ENCODE peak calls at places on chromosomes 4 and X, in seven cellular contexts. One of them, this sample, is unnamed.
A peak's percentile ranks its signal among the peaks of the same experiment; 100 is the strongest.

GRCh38 chr4:17096692-17097091 is 198.2 kb upstream of the LDB2 start:
- DNase-seq in vagina: no peak
- DNase-seq in stomach: no peak
- DNase-seq in breast epithelium: no peak
- DNase-seq in spleen: no peak
- DNase-seq in GM12891: no peak
- DNase-seq in endothelial cell of umbilical vein: no peak
- DNase-seq in this sample: no peak

GRCh38 chrX:149511081-149511480 is 6.0 kb upstream of the IDS start:
- DNase-seq in breast epithelium: no peak
- DNase-seq in vagina: no peak
- DNase-seq in stomach: no peak
- DNase-seq in GM12891: no peak
- DNase-seq in spleen: no peak
- DNase-seq in endothelial cell of umbilical vein: no peak
- DNase-seq in this sample: no peak

GRCh38 chr4:142614621-142615323 is 231.3 kb downstream of the INPP4B start:
- DNase-seq in GM12891: no peak
- DNase-seq in stomach: no peak
- DNase-seq in vagina: no peak
- DNase-seq in spleen: no peak
- DNase-seq in breast epithelium: no peak
- DNase-seq in endothelial cell of umbilical vein: no peak
- DNase-seq in this sample: no peak

GRCh38 chr4:19659131-19659530 is 592.6 kb upstream of the SLIT2 start:
- DNase-seq in spleen: no peak
- DNase-seq in stomach: no peak
- DNase-seq in GM12891: no peak
- DNase-seq in vagina: no peak
- DNase-seq in endothelial cell of umbilical vein: no peak
- DNase-seq in breast epithelium: no peak
- DNase-seq in this sample: no peak

GRCh38 chrX:23902419-23902818 is 5.3 kb downstream of the APOO start:
- DNase-seq in endothelial cell of umbilical vein: peak; percentile 83
- DNase-seq in stomach: no peak
- DNase-seq in breast epithelium: no peak
- DNase-seq in spleen: no peak
- DNase-seq in vagina: no peak
- DNase-seq in GM12891: no peak
- DNase-seq in this sample: no peak

GRCh38 chr4:118289794-118290193 is 63.0 kb downstream of the PRSS12 start:
- DNase-seq in vagina: no peak
- DNase-seq in breast epithelium: no peak
- DNase-seq in endothelial cell of umbilical vein: no peak
- DNase-seq in spleen: no peak
- DNase-seq in stomach: no peak
- DNase-seq in GM12891: no peak
- DNase-seq in this sample: no peak

GRCh38 chr4:151950993-151951726 is 190.4 kb upstream of the GATB start:
- DNase-seq in GM12891: no peak
- DNase-seq in endothelial cell of umbilical vein: no peak
- DNase-seq in breast epithelium: no peak
- DNase-seq in spleen: no peak
- DNase-seq in stomach: no peak
- DNase-seq in vagina: no peak
- DNase-seq in this sample: no peak

GRCh38 chr4:174117445-174117844 is 166.0 kb downstream of the FBXO8 start:
- DNase-seq in spleen: no peak
- DNase-seq in GM12891: no peak
- DNase-seq in endothelial cell of umbilical vein: no peak
- DNase-seq in breast epithelium: no peak
- DNase-seq in vagina: no peak
- DNase-seq in stomach: no peak
- DNase-seq in this sample: no peak

GRCh38 chr4:6854098-6854744 is 55.4 kb upstream of the TBC1D14 start:
- DNase-seq in stomach: no peak
- DNase-seq in endothelial cell of umbilical vein: no peak
- DNase-seq in breast epithelium: no peak
- DNase-seq in GM12891: no peak
- DNase-seq in vagina: no peak
- DNase-seq in spleen: no peak
- DNase-seq in this sample: no peak

GRCh38 chrX:43405191-43405590 is 250.9 kb upstream of the MAOA start:
- DNase-seq in vagina: no peak
- DNase-seq in stomach: no peak
- DNase-seq in GM12891: no peak
- DNase-seq in breast epithelium: no peak
- DNase-seq in spleen: no peak
- DNase-seq in endothelial cell of umbilical vein: no peak
- DNase-seq in this sample: no peak

GRCh38 chr4:154740462-154740861 is 3.3 kb upstream of the LRAT start:
- DNase-seq in endothelial cell of umbilical vein: no peak
- DNase-seq in vagina: no peak
- DNase-seq in GM12891: no peak
- DNase-seq in breast epithelium: no peak
- DNase-seq in stomach: no peak
- DNase-seq in spleen: no peak
- DNase-seq in this sample: no peak

GRCh38 chrX:47941423-47941822 is 62.4 kb downstream of the ZNF182 start:
- DNase-seq in vagina: no peak
- DNase-seq in GM12891: no peak
- DNase-seq in spleen: no peak
- DNase-seq in breast epithelium: no peak
- DNase-seq in stomach: no peak
- DNase-seq in endothelial cell of umbilical vein: no peak
- DNase-seq in this sample: no peak

GRCh38 chrX:154738013-154738738 is 12.7 kb downstream of the GAB3 start:
- DNase-seq in breast epithelium: no peak
- DNase-seq in stomach: no peak
- DNase-seq in vagina: no peak
- DNase-seq in spleen: no peak
- DNase-seq in endothelial cell of umbilical vein: peak; percentile 87
- DNase-seq in GM12891: no peak
- DNase-seq in this sample: no peak

GRCh38 chr4:141713771-141714445 is 77.5 kb downstream of the IL15 start:
- DNase-seq in vagina: no peak
- DNase-seq in endothelial cell of umbilical vein: peak; percentile 34
- DNase-seq in spleen: no peak
- DNase-seq in breast epithelium: no peak
- DNase-seq in GM12891: no peak
- DNase-seq in stomach: no peak
- DNase-seq in this sample: no peak

GRCh38 chr4:144514736-144515135 is 131.2 kb upstream of the HHIP start:
- DNase-seq in vagina: no peak
- DNase-seq in GM12891: no peak
- DNase-seq in breast epithelium: no peak
- DNase-seq in endothelial cell of umbilical vein: no peak
- DNase-seq in spleen: no peak
- DNase-seq in stomach: no peak
- DNase-seq in this sample: no peak

GRCh38 chr4:109675181-109675580 is 28.1 kb downstream of the CASP6 start:
- DNase-seq in vagina: no peak
- DNase-seq in breast epithelium: no peak
- DNase-seq in spleen: no peak
- DNase-seq in endothelial cell of umbilical vein: no peak
- DNase-seq in GM12891: no peak
- DNase-seq in stomach: no peak
- DNase-seq in this sample: no peak

GRCh38 chr4:76607266-76607799 is 172.3 kb downstream of the SHROOM3 start:
- DNase-seq in spleen: no peak
- DNase-seq in endothelial cell of umbilical vein: no peak
- DNase-seq in GM12891: peak; percentile 18
- DNase-seq in stomach: no peak
- DNase-seq in breast epithelium: no peak
- DNase-seq in vagina: no peak
- DNase-seq in this sample: peak; percentile 19

GRCh38 chrX:44422631-44423030 is 79.2 kb upstream of the EFHC2 start:
- DNase-seq in endothelial cell of umbilical vein: no peak
- DNase-seq in vagina: no peak
- DNase-seq in stomach: no peak
- DNase-seq in breast epithelium: no peak
- DNase-seq in spleen: no peak
- DNase-seq in GM12891: no peak
- DNase-seq in this sample: no peak

GRCh38 chrX:31524182-31524581 is 452.3 kb upstream of the FTHL17 start:
- DNase-seq in GM12891: no peak
- DNase-seq in spleen: no peak
- DNase-seq in stomach: no peak
- DNase-seq in vagina: no peak
- DNase-seq in endothelial cell of umbilical vein: no peak
- DNase-seq in breast epithelium: no peak
- DNase-seq in this sample: no peak

GRCh38 chrX:24858004-24858746 is 157.6 kb downstream of the ARX start:
- DNase-seq in stomach: no peak
- DNase-seq in vagina: no peak
- DNase-seq in spleen: no peak
- DNase-seq in breast epithelium: no peak
- DNase-seq in endothelial cell of umbilical vein: no peak
- DNase-seq in GM12891: no peak
- DNase-seq in this sample: no peak

GRCh38 chr4:86921608-86922252 is 13.1 kb upstream of the AFF1 start:
- DNase-seq in GM12891: no peak
- DNase-seq in endothelial cell of umbilical vein: no peak
- DNase-seq in spleen: no peak
- DNase-seq in stomach: no peak
- DNase-seq in breast epithelium: no peak
- DNase-seq in vagina: no peak
- DNase-seq in this sample: no peak

DNA sequence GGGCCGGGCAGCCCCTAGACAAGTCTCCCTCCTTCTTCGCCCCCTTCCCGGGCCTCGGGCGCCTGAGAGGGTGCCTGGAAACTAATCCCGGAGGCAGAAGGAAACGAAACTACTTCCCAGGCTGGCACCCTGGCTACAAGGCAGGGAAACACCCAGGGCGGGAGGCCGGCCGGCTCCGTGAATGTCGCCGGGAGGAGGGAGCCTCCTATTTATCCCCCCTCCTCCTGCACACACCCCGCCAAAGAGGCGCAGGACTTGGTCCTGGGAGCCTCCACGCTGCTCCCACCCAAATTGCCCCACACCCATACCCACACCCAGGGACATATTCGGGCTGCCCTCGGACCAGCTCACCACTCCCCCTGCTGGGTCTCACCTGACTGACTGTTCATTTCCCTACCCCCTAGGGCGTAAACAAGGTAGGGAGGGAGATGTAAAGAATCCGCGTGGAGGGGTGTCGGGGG is at the start of gene BTC:
- DNase-seq in breast epithelium: peak; percentile 61
- DNase-seq in vagina: no peak
- DNase-seq in GM12891: no peak
- DNase-seq in spleen: no peak
- DNase-seq in endothelial cell of umbilical vein: no peak
- DNase-seq in stomach: peak; percentile 77
- DNase-seq in this sample: no peak
- TF ChIP-seq POLR2A in breast epithelium: no peak
- TF ChIP-seq POLR2A in vagina: no peak
- TF ChIP-seq POLR2A in GM12891: no peak
- TF ChIP-seq POLR2A in spleen: no peak
- TF ChIP-seq POLR2A in endothelial cell of umbilical vein: no peak
- TF ChIP-seq POLR2A in stomach: peak; percentile 5
- TF ChIP-seq POLR2A in this sample: no peak

GRCh38 chr4:183337349-183337748 is 15.1 kb upstream of the CLDN24 start:
- DNase-seq in spleen: peak; percentile 51
- DNase-seq in vagina: no peak
- DNase-seq in breast epithelium: no peak
- DNase-seq in endothelial cell of umbilical vein: no peak
- DNase-seq in stomach: peak; percentile 13
- DNase-seq in GM12891: no peak
- DNase-seq in this sample: no peak
- TF ChIP-seq POLR2AphosphoS5 in spleen: no peak
- TF ChIP-seq POLR2AphosphoS5 in vagina: no peak
- TF ChIP-seq POLR2AphosphoS5 in breast epithelium: no peak
- TF ChIP-seq POLR2AphosphoS5 in endothelial cell of umbilical vein: no peak
- TF ChIP-seq POLR2AphosphoS5 in stomach: no peak
- TF ChIP-seq POLR2AphosphoS5 in GM12891: no peak
- TF ChIP-seq POLR2AphosphoS5 in this sample: no peak

DNA sequence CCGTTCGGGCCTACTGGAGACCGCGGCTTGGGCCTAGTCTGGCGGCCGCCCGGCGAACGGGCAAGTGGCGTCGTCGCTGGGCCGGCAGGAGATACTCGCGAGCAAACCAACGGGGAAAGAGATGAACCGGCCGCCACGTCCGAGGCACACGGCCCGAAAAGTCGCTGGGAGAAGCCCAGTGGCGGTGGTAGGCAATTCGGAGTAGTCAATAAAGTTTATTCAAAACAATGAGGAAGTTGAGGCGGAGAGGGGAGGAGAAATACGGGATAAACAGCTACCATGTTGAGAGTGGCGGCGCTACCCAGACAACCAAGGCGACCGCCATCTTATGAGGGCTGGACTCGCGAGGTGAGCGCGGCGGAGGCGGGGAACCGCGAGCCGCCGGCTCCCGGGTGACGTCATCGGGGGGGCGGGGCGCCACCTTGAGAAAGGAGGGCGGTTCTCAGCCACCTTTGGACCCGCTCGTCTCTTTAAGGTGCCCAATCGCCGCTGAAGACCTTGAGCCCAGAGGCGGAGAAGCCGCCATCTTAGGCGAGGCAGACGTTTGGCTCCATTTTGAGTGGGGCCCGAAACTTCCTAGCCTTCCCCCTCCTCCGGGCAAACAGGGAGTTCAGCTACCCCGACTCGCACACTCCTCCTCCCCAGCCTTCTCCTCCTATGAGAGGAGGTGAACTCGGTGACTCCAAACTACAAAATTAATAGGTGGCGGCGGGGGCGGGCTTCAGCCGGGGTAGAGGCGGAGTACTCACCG is at the start of gene PHF8:
- DNase-seq in vagina: no peak
- DNase-seq in GM12891: peak; percentile 56
- DNase-seq in stomach: peak; percentile 96
- DNase-seq in spleen: peak; percentile 98
- DNase-seq in endothelial cell of umbilical vein: peak; percentile 95
- DNase-seq in breast epithelium: peak; percentile 94
- DNase-seq in this sample: peak; percentile 61
- TF ChIP-seq POLR2A in vagina: no peak
- TF ChIP-seq POLR2A in GM12891: no peak
- TF ChIP-seq POLR2A in stomach: no peak
- TF ChIP-seq POLR2A in spleen: no peak
- TF ChIP-seq POLR2A in endothelial cell of umbilical vein: peak; percentile 70
- TF ChIP-seq POLR2A in breast epithelium: no peak
- TF ChIP-seq POLR2A in this sample: peak; percentile 12

DNA sequence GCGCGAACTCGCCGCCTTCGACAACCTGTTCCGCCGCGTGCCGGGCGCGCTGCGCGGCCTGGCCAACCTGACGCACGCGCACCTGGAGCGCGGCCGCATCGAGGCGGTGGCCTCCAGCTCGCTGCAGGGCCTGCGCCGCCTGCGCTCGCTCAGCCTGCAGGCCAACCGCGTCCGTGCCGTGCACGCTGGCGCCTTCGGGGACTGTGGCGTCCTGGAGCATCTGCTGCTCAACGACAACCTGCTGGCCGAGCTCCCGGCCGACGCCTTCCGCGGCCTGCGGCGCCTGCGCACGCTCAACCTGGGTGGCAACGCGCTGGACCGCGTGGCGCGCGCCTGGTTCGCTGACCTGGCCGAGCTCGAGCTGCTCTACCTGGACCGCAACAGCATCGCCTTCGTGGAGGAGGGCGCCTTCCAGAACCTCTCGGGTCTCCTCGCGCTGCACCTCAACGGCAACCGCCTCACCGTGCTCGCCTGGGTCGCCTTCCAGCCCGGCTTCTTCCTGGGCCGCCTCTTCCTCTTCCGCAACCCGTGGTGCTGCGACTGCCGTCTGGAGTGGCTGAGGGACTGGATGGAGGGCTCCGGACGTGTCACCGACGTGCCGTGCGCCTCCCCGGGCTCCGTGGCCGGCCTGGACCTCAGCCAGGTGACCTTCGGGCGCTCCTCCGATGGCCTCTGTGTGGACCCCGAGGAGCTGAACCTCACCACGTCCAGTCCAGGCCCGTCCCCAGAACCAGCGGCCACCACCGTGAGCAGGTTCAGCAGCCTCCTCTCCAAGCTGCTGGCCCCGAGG is 27.0 kb downstream of the NYX start:
- DNase-seq in GM12891: no peak
- DNase-seq in spleen: no peak
- DNase-seq in stomach: no peak
- DNase-seq in breast epithelium: no peak
- DNase-seq in endothelial cell of umbilical vein: no peak
- DNase-seq in vagina: no peak
- DNase-seq in this sample: no peak
- TF ChIP-seq POLR2AphosphoS5 in GM12891: no peak
- TF ChIP-seq POLR2AphosphoS5 in spleen: no peak
- TF ChIP-seq POLR2AphosphoS5 in stomach: no peak
- TF ChIP-seq POLR2AphosphoS5 in breast epithelium: no peak
- TF ChIP-seq POLR2AphosphoS5 in endothelial cell of umbilical vein: no peak
- TF ChIP-seq POLR2AphosphoS5 in vagina: no peak
- TF ChIP-seq POLR2AphosphoS5 in this sample: no peak

This sample was measured in GM12892.